ENCODE peak calls at places on chromosomes 16 and 17, in five cellular contexts. L, T, E, P and R are unnamed samples.

GRCh38 chr16:61879306-61879705 is 156.9 kb downstream of the CDH8 start:
- DNase-seq in L (no peak), T (no peak), E (no peak), P (no peak), R (no peak)

GRCh38 chr16:1533443-1533951 is at the start of gene TMEM204:
- DNase-seq in L (no peak), T (no peak), E (no peak), P (peak; percentile 53), R (no peak)

GRCh38 chr16:76634847-76635697 is 357.9 kb downstream of the CNTNAP4 start:
- DNase-seq in L (no peak), T (no peak), E (no peak), P (no peak), R (no peak)

GRCh38 chr17:78432226-78432894 is 53.9 kb downstream of the PGS1 start:
- DNase-seq in L (no peak), T (no peak), E (no peak), P (no peak), R (no peak)

GRCh38 chr16:81190667-81191066 is 47.8 kb upstream of the BCO1 start:
- DNase-seq in L (no peak), T (peak; percentile 61), E (peak; percentile 52), P (no peak), R (peak; percentile 21)

GRCh38 chr17:81165246-81166032 is at the start of gene PVALEF:
- DNase-seq in L (no peak), T (no peak), E (peak; percentile 31), P (no peak), R (no peak)

GRCh38 chr17:69228576-69228975 is at the start of gene ABCA10:
- DNase-seq in L (no peak), T (no peak), E (no peak), P (no peak), R (no peak)

GRCh38 chr17:77748436-77748835 is 210.1 kb upstream of the TNRC6C start:
- DNase-seq in L (peak; percentile 36), T (no peak), E (no peak), P (no peak), R (no peak)

GRCh38 chr16:68289621-68290329 is 21.0 kb downstream of the SLC7A6OS start:
- DNase-seq in L (no peak), T (no peak), E (no peak), P (peak; percentile 89), R (no peak)

GRCh38 chr16:6160303-6160702 is 1062.7 kb upstream of the EEF2KMT start:
- DNase-seq in L (no peak), T (no peak), E (no peak), P (no peak), R (no peak)

GRCh38 chr16:15949210-15950166 is at the start of gene ABCC1:
- DNase-seq in L (peak; percentile 81), T (no peak), E (peak; percentile 65), P (peak; percentile 82), R (no peak)

GRCh38 chr16:48499822-48500440 is 110.0 kb downstream of the N4BP1 start:
- DNase-seq in L (no peak), T (peak; percentile 80), E (peak; percentile 77), P (no peak), R (peak; percentile 85)

GRCh38 chr16:8849411-8850011 is 19.3 kb downstream of the CARHSP1 start:
- DNase-seq in L (peak; percentile 45), T (no peak), E (no peak), P (no peak), R (no peak)

GRCh38 chr17:82440991-82441627 is 9.4 kb downstream of the CYBC1 start:
- DNase-seq in L (no peak), T (no peak), E (no peak), P (no peak), R (no peak)

GRCh38 chr16:30659507-30660423 is 1.5 kb downstream of the FBRS start:
- DNase-seq in L (no peak), T (no peak), E (no peak), P (peak; percentile 58), R (peak; percentile 15)

GRCh38 chr17:29256735-29257466 is 10.2 kb downstream of the CRYBA1 start:
- DNase-seq in L (no peak), T (no peak), E (no peak), P (no peak), R (no peak)

GRCh38 chr17:49514374-49514738 is 19.3 kb downstream of the NGFR start:
- DNase-seq in L (no peak), T (no peak), E (no peak), P (no peak), R (no peak)